ENCODE peak calls at places on chromosome 15, in seven cellular contexts. One of them, this sample, is unnamed. For H3K27me3, the result is how much of the 10 kb centered on the place peaks cover.

GRCh38 chr15:56460046-56460445 is 4.9 kb downstream of the MNS1 start:
- DNase-seq in iPS DF 6.9: no peak
- DNase-seq in GM23248: peak
- DNase-seq in small intestine: no peak
- DNase-seq in cardiac muscle cell: no peak
- DNase-seq in lower lobe of right lung: no peak
- DNase-seq in neuronal stem cell: no peak
- DNase-seq in this sample: no peak

GRCh38 chr15:94263341-94264273 is 32.2 kb downstream of the MCTP2 start:
- DNase-seq in lower lobe of right lung: no peak
- DNase-seq in small intestine: no peak
- DNase-seq in cardiac muscle cell: no peak
- DNase-seq in GM23248: peak
- DNase-seq in neuronal stem cell: no peak
- DNase-seq in iPS DF 6.9: no peak
- DNase-seq in this sample: no peak

GRCh38 chr15:73677146-73677607 is 7.0 kb upstream of the CD276 start:
- DNase-seq in neuronal stem cell: peak
- DNase-seq in small intestine: peak
- DNase-seq in iPS DF 6.9: no peak
- DNase-seq in GM23248: peak
- DNase-seq in lower lobe of right lung: peak
- DNase-seq in cardiac muscle cell: peak
- DNase-seq in this sample: peak

GRCh38 chr15:86256628-86257027 is 177.0 kb downstream of the AGBL1 start:
- DNase-seq in neuronal stem cell: no peak
- DNase-seq in small intestine: no peak
- DNase-seq in iPS DF 6.9: no peak
- DNase-seq in lower lobe of right lung: no peak
- DNase-seq in cardiac muscle cell: no peak
- DNase-seq in GM23248: no peak
- DNase-seq in this sample: no peak

GRCh38 chr15:80401471-80401870 is 2.7 kb upstream of the ARNT2 start:
- DNase-seq in GM23248: no peak
- DNase-seq in cardiac muscle cell: no peak
- DNase-seq in lower lobe of right lung: no peak
- DNase-seq in neuronal stem cell: no peak
- DNase-seq in small intestine: no peak
- DNase-seq in iPS DF 6.9: no peak
- DNase-seq in this sample: no peak

GRCh38 chr15:37900286-37901221 is 33.9 kb upstream of the TMCO5A start:
- DNase-seq in iPS DF 6.9: no peak
- DNase-seq in GM23248: peak
- DNase-seq in lower lobe of right lung: no peak
- DNase-seq in small intestine: no peak
- DNase-seq in cardiac muscle cell: peak
- DNase-seq in neuronal stem cell: no peak
- DNase-seq in this sample: no peak

GRCh38 chr15:75640483-75641175 is 605 bp upstream of the IMP3 start:
- DNase-seq in small intestine: peak
- DNase-seq in lower lobe of right lung: peak
- DNase-seq in GM23248: peak
- DNase-seq in iPS DF 6.9: no peak
- DNase-seq in cardiac muscle cell: peak
- DNase-seq in neuronal stem cell: no peak
- DNase-seq in this sample: no peak

GRCh38 chr15:41490355-41490754 is 3.3 kb upstream of the ITPKA start:
- DNase-seq in lower lobe of right lung: no peak
- DNase-seq in GM23248: peak
- DNase-seq in cardiac muscle cell: no peak
- DNase-seq in neuronal stem cell: no peak
- DNase-seq in small intestine: no peak
- DNase-seq in iPS DF 6.9: no peak
- DNase-seq in this sample: no peak

GRCh38 chr15:25170781-25171110 is 216.0 kb downstream of the SNRPN start:
- DNase-seq in GM23248: no peak
- DNase-seq in small intestine: no peak
- DNase-seq in neuronal stem cell: no peak
- DNase-seq in iPS DF 6.9: no peak
- DNase-seq in lower lobe of right lung: peak
- DNase-seq in cardiac muscle cell: no peak
- DNase-seq in this sample: peak

GRCh38 chr15:34886134-34886533 is 83.4 kb downstream of the AQR start:
- DNase-seq in neuronal stem cell: no peak
- DNase-seq in cardiac muscle cell: no peak
- DNase-seq in lower lobe of right lung: no peak
- DNase-seq in GM23248: peak
- DNase-seq in small intestine: no peak
- DNase-seq in iPS DF 6.9: no peak
- DNase-seq in this sample: no peak

GRCh38 chr15:89367485-89368451 is 33.1 kb upstream of the POLG start:
- DNase-seq in iPS DF 6.9: no peak
- DNase-seq in small intestine: no peak
- DNase-seq in neuronal stem cell: no peak
- DNase-seq in lower lobe of right lung: no peak
- DNase-seq in GM23248: no peak
- DNase-seq in cardiac muscle cell: no peak
- DNase-seq in this sample: no peak

GRCh38 chr15:68578960-68579935 is at the start of gene CORO2B:
- DNase-seq in neuronal stem cell: no peak
- DNase-seq in GM23248: peak
- DNase-seq in cardiac muscle cell: peak
- DNase-seq in iPS DF 6.9: no peak
- DNase-seq in lower lobe of right lung: no peak
- DNase-seq in small intestine: no peak
- DNase-seq in this sample: no peak

GRCh38 chr15:70524470-70524869 is 238.9 kb downstream of the UACA start:
- DNase-seq in small intestine: no peak
- DNase-seq in iPS DF 6.9: no peak
- DNase-seq in lower lobe of right lung: no peak
- DNase-seq in cardiac muscle cell: no peak
- DNase-seq in neuronal stem cell: no peak
- DNase-seq in GM23248: no peak
- DNase-seq in this sample: no peak

GRCh38 chr15:65981837-65982696 is 112.8 kb downstream of the RAB11A start:
- DNase-seq in neuronal stem cell: peak
- DNase-seq in cardiac muscle cell: peak
- DNase-seq in GM23248: no peak
- DNase-seq in iPS DF 6.9: peak
- DNase-seq in lower lobe of right lung: peak
- DNase-seq in small intestine: peak
- DNase-seq in this sample: no peak

GRCh38 chr15:42084465-42085235 is 9.7 kb downstream of the PLA2G4D start:
- DNase-seq in cardiac muscle cell: peak
- DNase-seq in GM23248: peak
- DNase-seq in iPS DF 6.9: peak
- DNase-seq in lower lobe of right lung: peak
- DNase-seq in small intestine: peak
- DNase-seq in neuronal stem cell: peak
- DNase-seq in this sample: peak

GRCh38 chr15:61084944-61085367 is 144.1 kb downstream of the RORA start:
- DNase-seq in lower lobe of right lung: no peak
- DNase-seq in neuronal stem cell: peak
- DNase-seq in GM23248: no peak
- DNase-seq in iPS DF 6.9: peak
- DNase-seq in small intestine: no peak
- DNase-seq in cardiac muscle cell: peak
- DNase-seq in this sample: no peak

GRCh38 chr15:40902605-40903561 is 8.6 kb downstream of the VPS18 start:
- DNase-seq in iPS DF 6.9: no peak
- DNase-seq in neuronal stem cell: no peak
- DNase-seq in GM23248: no peak
- DNase-seq in cardiac muscle cell: no peak
- DNase-seq in small intestine: no peak
- DNase-seq in lower lobe of right lung: peak
- DNase-seq in this sample: peak

GRCh38 chr15:78418239-78418638 is 19.8 kb upstream of the IREB2 start:
- DNase-seq in lower lobe of right lung: no peak
- DNase-seq in cardiac muscle cell: no peak
- DNase-seq in neuronal stem cell: no peak
- DNase-seq in iPS DF 6.9: no peak
- DNase-seq in GM23248: no peak
- DNase-seq in small intestine: no peak
- DNase-seq in this sample: no peak

GRCh38 chr15:20340331-20340811 is 201.2 kb downstream of the GOLGA6L6 start:
- DNase-seq in GM23248: no peak
- DNase-seq in iPS DF 6.9: no peak
- DNase-seq in small intestine: no peak
- DNase-seq in lower lobe of right lung: peak
- DNase-seq in cardiac muscle cell: peak
- DNase-seq in neuronal stem cell: no peak
- DNase-seq in this sample: no peak

GRCh38 chr15:48233246-48233645 is 27.1 kb downstream of the SLC12A1 start:
- DNase-seq in cardiac muscle cell: no peak
- DNase-seq in lower lobe of right lung: no peak
- DNase-seq in GM23248: no peak
- DNase-seq in neuronal stem cell: no peak
- DNase-seq in small intestine: no peak
- DNase-seq in iPS DF 6.9: no peak
- DNase-seq in this sample: no peak

GRCh38 chr15:39786444-39787056 is 3.9 kb upstream of the FSIP1 start:
- DNase-seq in neuronal stem cell: peak
- DNase-seq in GM23248: peak
- DNase-seq in small intestine: peak
- DNase-seq in lower lobe of right lung: no peak
- DNase-seq in iPS DF 6.9: peak
- DNase-seq in cardiac muscle cell: peak
- DNase-seq in this sample: no peak

GRCh38 chr15:52031542-52031941 is 12.5 kb downstream of the MAPK6 start:
- DNase-seq in lower lobe of right lung: no peak
- DNase-seq in cardiac muscle cell: no peak
- DNase-seq in GM23248: peak
- DNase-seq in neuronal stem cell: no peak
- DNase-seq in small intestine: no peak
- DNase-seq in iPS DF 6.9: no peak
- DNase-seq in this sample: no peak

GRCh38 chr15:80173022-80173759 is 20.4 kb downstream of the FAH start:
- DNase-seq in iPS DF 6.9: peak
- DNase-seq in GM23248: peak
- DNase-seq in cardiac muscle cell: peak
- DNase-seq in neuronal stem cell: peak
- DNase-seq in small intestine: peak
- DNase-seq in lower lobe of right lung: peak
- DNase-seq in this sample: peak

GRCh38 chr15:35329521-35329921 is 216.4 kb downstream of the DPH6 start:
- DNase-seq in neuronal stem cell: no peak
- DNase-seq in cardiac muscle cell: no peak
- DNase-seq in GM23248: no peak
- DNase-seq in iPS DF 6.9: no peak
- DNase-seq in lower lobe of right lung: no peak
- DNase-seq in small intestine: no peak
- DNase-seq in this sample: no peak

GRCh38 chr15:71603379-71603778 is 207.0 kb upstream of the NR2E3 start:
- DNase-seq in small intestine: no peak
- DNase-seq in lower lobe of right lung: no peak
- DNase-seq in cardiac muscle cell: no peak
- DNase-seq in neuronal stem cell: no peak
- DNase-seq in GM23248: no peak
- DNase-seq in iPS DF 6.9: no peak
- DNase-seq in this sample: no peak

GRCh38 chr15:64236156-64236555 is 73.3 kb upstream of the PPIB start:
- DNase-seq in neuronal stem cell: no peak
- DNase-seq in iPS DF 6.9: no peak
- DNase-seq in small intestine: no peak
- DNase-seq in lower lobe of right lung: no peak
- DNase-seq in GM23248: no peak
- DNase-seq in cardiac muscle cell: no peak
- DNase-seq in this sample: no peak
- H3K4me3 ChIP-seq in neuronal stem cell: no peak
- H3K4me3 ChIP-seq in iPS DF 6.9: no peak
- H3K4me3 ChIP-seq in small intestine: no peak
- H3K4me3 ChIP-seq in lower lobe of right lung: no peak
- H3K4me3 ChIP-seq in GM23248: no peak
- H3K4me3 ChIP-seq in cardiac muscle cell: no peak
- H3K4me3 ChIP-seq in this sample: no peak

GRCh38 chr15:67202991-67203390 is 51.5 kb downstream of the AAGAB start:
- DNase-seq in iPS DF 6.9: no peak
- DNase-seq in GM23248: no peak
- DNase-seq in neuronal stem cell: no peak
- DNase-seq in small intestine: no peak
- DNase-seq in lower lobe of right lung: no peak
- DNase-seq in cardiac muscle cell: no peak
- DNase-seq in this sample: no peak
- H3K27ac ChIP-seq in iPS DF 6.9: no peak
- H3K27ac ChIP-seq in GM23248: no peak
- H3K27ac ChIP-seq in neuronal stem cell: no peak
- H3K27ac ChIP-seq in small intestine: no peak
- H3K27ac ChIP-seq in lower lobe of right lung: no peak
- H3K27ac ChIP-seq in cardiac muscle cell: no peak
- H3K27ac ChIP-seq in this sample: no peak

GRCh38 chr15:58060575-58060974 is 4.9 kb downstream of the ALDH1A2 start:
- DNase-seq in cardiac muscle cell: no peak
- DNase-seq in lower lobe of right lung: no peak
- DNase-seq in small intestine: no peak
- DNase-seq in GM23248: no peak
- DNase-seq in neuronal stem cell: no peak
- DNase-seq in iPS DF 6.9: no peak
- DNase-seq in this sample: no peak

GRCh38 chr15:58058068-58058467 is 7.4 kb downstream of the ALDH1A2 start:
- DNase-seq in iPS DF 6.9: no peak
- DNase-seq in GM23248: no peak
- DNase-seq in cardiac muscle cell: no peak
- DNase-seq in lower lobe of right lung: no peak
- DNase-seq in neuronal stem cell: no peak
- DNase-seq in small intestine: no peak
- DNase-seq in this sample: no peak

GRCh38 chr15:58056015-58056414 is 9.5 kb downstream of the ALDH1A2 start:
- DNase-seq in GM23248: no peak
- DNase-seq in cardiac muscle cell: no peak
- DNase-seq in iPS DF 6.9: no peak
- DNase-seq in neuronal stem cell: no peak
- DNase-seq in lower lobe of right lung: no peak
- DNase-seq in small intestine: no peak
- DNase-seq in this sample: no peak

GRCh38 chr15:58057559-58057958 is 8.0 kb downstream of the ALDH1A2 start:
- DNase-seq in lower lobe of right lung: no peak
- DNase-seq in GM23248: peak
- DNase-seq in small intestine: no peak
- DNase-seq in cardiac muscle cell: no peak
- DNase-seq in iPS DF 6.9: no peak
- DNase-seq in neuronal stem cell: no peak
- DNase-seq in this sample: no peak

DNA sequence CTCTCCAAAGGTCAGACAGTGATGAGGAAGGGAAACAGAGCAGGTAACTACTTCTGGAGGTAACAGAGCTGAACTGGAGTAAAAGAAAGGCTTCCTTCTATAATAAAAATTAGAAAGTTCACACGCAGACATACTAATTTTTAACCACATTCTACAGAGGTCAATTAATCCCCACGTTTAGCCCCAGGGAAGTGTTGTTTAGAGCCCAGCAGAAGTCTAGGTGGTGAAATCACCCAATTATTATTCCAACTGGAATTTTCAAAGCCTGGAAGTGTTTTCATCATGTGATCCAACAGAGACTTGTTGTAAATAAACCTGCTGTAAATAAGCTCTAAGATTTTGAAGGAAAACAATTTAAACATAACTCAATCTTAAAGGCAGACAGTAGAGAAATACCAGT is 6.8 kb downstream of the ALDH1A2 start:
- DNase-seq in neuronal stem cell: no peak
- DNase-seq in GM23248: no peak
- DNase-seq in iPS DF 6.9: no peak
- DNase-seq in lower lobe of right lung: no peak
- DNase-seq in small intestine: no peak
- DNase-seq in cardiac muscle cell: no peak
- DNase-seq in this sample: no peak
- H3K27me3 ChIP-seq in neuronal stem cell: half or more
- H3K27me3 ChIP-seq in GM23248: half or more
- H3K27me3 ChIP-seq in iPS DF 6.9: under half
- H3K27me3 ChIP-seq in lower lobe of right lung: under half
- H3K27me3 ChIP-seq in small intestine: under half
- H3K27me3 ChIP-seq in cardiac muscle cell: half or more
- H3K27me3 ChIP-seq in this sample: under half

GRCh38 chr15:28885630-28886430 is at the start of gene APBA2:
- DNase-seq in GM23248: peak
- DNase-seq in neuronal stem cell: no peak
- DNase-seq in small intestine: no peak
- DNase-seq in cardiac muscle cell: peak
- DNase-seq in lower lobe of right lung: no peak
- DNase-seq in iPS DF 6.9: no peak
- DNase-seq in this sample: no peak
- H3K4me3 ChIP-seq in GM23248: peak
- H3K4me3 ChIP-seq in neuronal stem cell: peak
- H3K4me3 ChIP-seq in small intestine: peak
- H3K4me3 ChIP-seq in cardiac muscle cell: peak
- H3K4me3 ChIP-seq in lower lobe of right lung: peak
- H3K4me3 ChIP-seq in iPS DF 6.9: peak
- H3K4me3 ChIP-seq in this sample: peak